ENCODE peak calls at places on chromosomes 4 and X, in ten cellular contexts. One of them, this sample, is unnamed.

GRCh38 chrX:154712781-154713391 is 38.0 kb downstream of the GAB3 start:
- DNase-seq in heart right ventricle: no peak
- DNase-seq in kidney: no peak
- DNase-seq in uterus: no peak
- DNase-seq in left lung: no peak
- DNase-seq in astrocyte of the cerebellum: peak
- DNase-seq in foreskin fibroblast: no peak
- DNase-seq in PC-3: peak
- DNase-seq in HCT116: no peak
- DNase-seq in dorsolateral prefrontal cortex: no peak
- DNase-seq in this sample: no peak

GRCh38 chrX:117458243-117458968 is 658.2 kb downstream of the KLHL13 start:
- DNase-seq in heart right ventricle: no peak
- DNase-seq in dorsolateral prefrontal cortex: no peak
- DNase-seq in kidney: peak
- DNase-seq in HCT116: no peak
- DNase-seq in uterus: no peak
- DNase-seq in foreskin fibroblast: no peak
- DNase-seq in PC-3: no peak
- DNase-seq in astrocyte of the cerebellum: no peak
- DNase-seq in left lung: no peak
- DNase-seq in this sample: no peak

GRCh38 chr4:87375719-87376291 is 15.2 kb downstream of the HSD17B11 start:
- DNase-seq in kidney: no peak
- DNase-seq in heart right ventricle: no peak
- DNase-seq in left lung: no peak
- DNase-seq in HCT116: peak
- DNase-seq in PC-3: peak
- DNase-seq in foreskin fibroblast: peak
- DNase-seq in dorsolateral prefrontal cortex: no peak
- DNase-seq in uterus: peak
- DNase-seq in astrocyte of the cerebellum: peak
- DNase-seq in this sample: peak

GRCh38 chrX:39427492-39428289 is 626.4 kb downstream of the MID1IP1 start:
- DNase-seq in astrocyte of the cerebellum: peak
- DNase-seq in uterus: peak
- DNase-seq in PC-3: peak
- DNase-seq in dorsolateral prefrontal cortex: no peak
- DNase-seq in HCT116: no peak
- DNase-seq in foreskin fibroblast: peak
- DNase-seq in heart right ventricle: no peak
- DNase-seq in left lung: no peak
- DNase-seq in kidney: no peak
- DNase-seq in this sample: no peak

GRCh38 chrX:118595501-118596042 is 100.0 kb downstream of the DOCK11 start:
- DNase-seq in PC-3: no peak
- DNase-seq in HCT116: no peak
- DNase-seq in heart right ventricle: no peak
- DNase-seq in astrocyte of the cerebellum: no peak
- DNase-seq in dorsolateral prefrontal cortex: no peak
- DNase-seq in kidney: no peak
- DNase-seq in uterus: no peak
- DNase-seq in foreskin fibroblast: no peak
- DNase-seq in left lung: no peak
- DNase-seq in this sample: no peak

GRCh38 chr4:38160487-38161207 is 200.4 kb downstream of the PTTG2 start:
- DNase-seq in foreskin fibroblast: peak
- DNase-seq in HCT116: peak
- DNase-seq in kidney: no peak
- DNase-seq in PC-3: peak
- DNase-seq in uterus: peak
- DNase-seq in left lung: no peak
- DNase-seq in heart right ventricle: no peak
- DNase-seq in dorsolateral prefrontal cortex: no peak
- DNase-seq in astrocyte of the cerebellum: peak
- DNase-seq in this sample: peak

GRCh38 chr4:169854090-169854489 is 96.3 kb upstream of the HPF1 start:
- DNase-seq in astrocyte of the cerebellum: no peak
- DNase-seq in heart right ventricle: no peak
- DNase-seq in left lung: no peak
- DNase-seq in HCT116: no peak
- DNase-seq in kidney: no peak
- DNase-seq in PC-3: no peak
- DNase-seq in uterus: no peak
- DNase-seq in foreskin fibroblast: no peak
- DNase-seq in dorsolateral prefrontal cortex: no peak
- DNase-seq in this sample: no peak

GRCh38 chrX:39438603-39439602 is 637.6 kb downstream of the MID1IP1 start:
- DNase-seq in kidney: no peak
- DNase-seq in astrocyte of the cerebellum: no peak
- DNase-seq in PC-3: no peak
- DNase-seq in left lung: no peak
- DNase-seq in heart right ventricle: no peak
- DNase-seq in dorsolateral prefrontal cortex: no peak
- DNase-seq in HCT116: no peak
- DNase-seq in foreskin fibroblast: no peak
- DNase-seq in uterus: no peak
- DNase-seq in this sample: no peak

GRCh38 chr4:152079543-152080293 is 318.9 kb upstream of the GATB start:
- DNase-seq in kidney: no peak
- DNase-seq in foreskin fibroblast: no peak
- DNase-seq in astrocyte of the cerebellum: no peak
- DNase-seq in left lung: no peak
- DNase-seq in PC-3: no peak
- DNase-seq in dorsolateral prefrontal cortex: no peak
- DNase-seq in HCT116: no peak
- DNase-seq in uterus: no peak
- DNase-seq in heart right ventricle: no peak
- DNase-seq in this sample: no peak

GRCh38 chrX:68912113-68912980 is 83.5 kb downstream of the EFNB1 start:
- DNase-seq in foreskin fibroblast: no peak
- DNase-seq in kidney: no peak
- DNase-seq in uterus: no peak
- DNase-seq in left lung: no peak
- DNase-seq in astrocyte of the cerebellum: no peak
- DNase-seq in PC-3: no peak
- DNase-seq in heart right ventricle: no peak
- DNase-seq in dorsolateral prefrontal cortex: no peak
- DNase-seq in HCT116: no peak
- DNase-seq in this sample: no peak

GRCh38 chr4:169238445-169238844 is 32.3 kb downstream of the SH3RF1 start:
- DNase-seq in astrocyte of the cerebellum: no peak
- DNase-seq in uterus: no peak
- DNase-seq in PC-3: peak
- DNase-seq in HCT116: no peak
- DNase-seq in kidney: no peak
- DNase-seq in foreskin fibroblast: no peak
- DNase-seq in left lung: no peak
- DNase-seq in heart right ventricle: no peak
- DNase-seq in dorsolateral prefrontal cortex: no peak
- DNase-seq in this sample: no peak

GRCh38 chr4:140809671-140810070 is 53.5 kb upstream of the TBC1D9 start:
- DNase-seq in heart right ventricle: no peak
- DNase-seq in astrocyte of the cerebellum: no peak
- DNase-seq in dorsolateral prefrontal cortex: no peak
- DNase-seq in HCT116: no peak
- DNase-seq in kidney: no peak
- DNase-seq in PC-3: no peak
- DNase-seq in foreskin fibroblast: no peak
- DNase-seq in left lung: no peak
- DNase-seq in uterus: no peak
- DNase-seq in this sample: no peak

GRCh38 chrX:135436456-135436855 is 14.7 kb downstream of the SMIM10L2A start:
- DNase-seq in kidney: peak
- DNase-seq in astrocyte of the cerebellum: no peak
- DNase-seq in dorsolateral prefrontal cortex: no peak
- DNase-seq in uterus: no peak
- DNase-seq in heart right ventricle: no peak
- DNase-seq in HCT116: no peak
- DNase-seq in left lung: no peak
- DNase-seq in foreskin fibroblast: no peak
- DNase-seq in PC-3: no peak
- DNase-seq in this sample: no peak

GRCh38 chr4:48970471-48970921 is 15.6 kb upstream of the CWH43 start:
- DNase-seq in astrocyte of the cerebellum: peak
- DNase-seq in kidney: no peak
- DNase-seq in uterus: no peak
- DNase-seq in PC-3: peak
- DNase-seq in left lung: no peak
- DNase-seq in foreskin fibroblast: peak
- DNase-seq in dorsolateral prefrontal cortex: no peak
- DNase-seq in heart right ventricle: no peak
- DNase-seq in HCT116: peak
- DNase-seq in this sample: peak

GRCh38 chrX:42131856-42132255 is 208.5 kb upstream of the CASK start:
- DNase-seq in left lung: no peak
- DNase-seq in astrocyte of the cerebellum: no peak
- DNase-seq in PC-3: peak
- DNase-seq in heart right ventricle: no peak
- DNase-seq in HCT116: no peak
- DNase-seq in uterus: no peak
- DNase-seq in dorsolateral prefrontal cortex: no peak
- DNase-seq in kidney: no peak
- DNase-seq in foreskin fibroblast: no peak
- DNase-seq in this sample: no peak

GRCh38 chr4:73257995-73258667 is 467 bp downstream of the ANKRD17 start:
- DNase-seq in heart right ventricle: no peak
- DNase-seq in foreskin fibroblast: peak
- DNase-seq in uterus: peak
- DNase-seq in dorsolateral prefrontal cortex: no peak
- DNase-seq in HCT116: no peak
- DNase-seq in kidney: no peak
- DNase-seq in left lung: peak
- DNase-seq in PC-3: peak
- DNase-seq in astrocyte of the cerebellum: no peak
- DNase-seq in this sample: no peak

GRCh38 chr4:141853091-141853734 is 216.8 kb downstream of the IL15 start:
- DNase-seq in PC-3: peak
- DNase-seq in uterus: no peak
- DNase-seq in HCT116: no peak
- DNase-seq in kidney: no peak
- DNase-seq in heart right ventricle: no peak
- DNase-seq in foreskin fibroblast: peak
- DNase-seq in left lung: no peak
- DNase-seq in dorsolateral prefrontal cortex: no peak
- DNase-seq in astrocyte of the cerebellum: no peak
- DNase-seq in this sample: no peak

GRCh38 chr4:159292137-159292896 is 189.4 kb downstream of the RAPGEF2 start:
- DNase-seq in kidney: no peak
- DNase-seq in HCT116: no peak
- DNase-seq in astrocyte of the cerebellum: no peak
- DNase-seq in PC-3: peak
- DNase-seq in left lung: no peak
- DNase-seq in uterus: no peak
- DNase-seq in heart right ventricle: no peak
- DNase-seq in dorsolateral prefrontal cortex: no peak
- DNase-seq in foreskin fibroblast: no peak
- DNase-seq in this sample: no peak

GRCh38 chr4:147052361-147052760 is 106.7 kb upstream of the TTC29 start:
- DNase-seq in uterus: no peak
- DNase-seq in left lung: no peak
- DNase-seq in astrocyte of the cerebellum: no peak
- DNase-seq in foreskin fibroblast: no peak
- DNase-seq in heart right ventricle: no peak
- DNase-seq in HCT116: no peak
- DNase-seq in kidney: no peak
- DNase-seq in dorsolateral prefrontal cortex: no peak
- DNase-seq in PC-3: peak
- DNase-seq in this sample: no peak
- TF ChIP-seq CTCF in uterus: no peak
- TF ChIP-seq CTCF in left lung: no peak
- TF ChIP-seq CTCF in astrocyte of the cerebellum: no peak
- TF ChIP-seq CTCF in foreskin fibroblast: no peak
- TF ChIP-seq CTCF in heart right ventricle: no peak
- TF ChIP-seq CTCF in HCT116: no peak
- TF ChIP-seq CTCF in kidney: no peak
- TF ChIP-seq CTCF in dorsolateral prefrontal cortex: no peak
- TF ChIP-seq CTCF in PC-3: no peak
- TF ChIP-seq CTCF in this sample: no peak

GRCh38 chrX:47218280-47218919 is at the start of gene CDK16:
- DNase-seq in left lung: peak
- DNase-seq in dorsolateral prefrontal cortex: peak
- DNase-seq in heart right ventricle: peak
- DNase-seq in kidney: peak
- DNase-seq in uterus: peak
- DNase-seq in PC-3: peak
- DNase-seq in foreskin fibroblast: peak
- DNase-seq in astrocyte of the cerebellum: peak
- DNase-seq in HCT116: peak
- DNase-seq in this sample: no peak
- H3K4me3 ChIP-seq in left lung: peak
- H3K4me3 ChIP-seq in dorsolateral prefrontal cortex: peak
- H3K4me3 ChIP-seq in heart right ventricle: peak
- H3K4me3 ChIP-seq in kidney: peak
- H3K4me3 ChIP-seq in uterus: peak
- H3K4me3 ChIP-seq in PC-3: peak
- H3K4me3 ChIP-seq in foreskin fibroblast: peak
- H3K4me3 ChIP-seq in astrocyte of the cerebellum: peak
- H3K4me3 ChIP-seq in HCT116: peak
- H3K4me3 ChIP-seq in this sample: peak

DNA sequence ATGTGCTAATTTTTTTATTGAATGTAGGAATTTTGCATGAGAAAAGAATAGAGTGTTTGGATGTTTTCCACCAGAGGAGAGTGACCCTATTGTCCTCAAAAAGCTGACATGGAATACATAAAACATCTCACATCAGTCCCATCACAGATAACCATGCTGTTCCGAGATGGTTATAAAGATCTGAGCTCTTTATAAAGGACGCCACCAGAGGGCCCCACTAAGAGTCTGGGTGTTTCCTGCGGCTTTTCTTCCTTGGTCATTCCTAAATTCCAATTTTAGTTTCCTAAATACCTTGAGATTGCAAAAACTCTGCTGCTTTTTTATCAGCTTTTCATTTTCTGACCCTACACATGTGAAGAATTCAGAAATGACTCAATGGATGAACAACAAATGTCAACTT is 504.5 kb upstream of the FRG1 start:
- DNase-seq in left lung: no peak
- DNase-seq in heart right ventricle: no peak
- DNase-seq in astrocyte of the cerebellum: no peak
- DNase-seq in kidney: no peak
- DNase-seq in dorsolateral prefrontal cortex: no peak
- DNase-seq in PC-3: peak
- DNase-seq in foreskin fibroblast: no peak
- DNase-seq in uterus: no peak
- DNase-seq in HCT116: peak
- DNase-seq in this sample: no peak
- TF ChIP-seq CTCF in left lung: no peak
- TF ChIP-seq CTCF in heart right ventricle: peak
- TF ChIP-seq CTCF in astrocyte of the cerebellum: no peak
- TF ChIP-seq CTCF in kidney: no peak
- TF ChIP-seq CTCF in dorsolateral prefrontal cortex: no peak
- TF ChIP-seq CTCF in PC-3: no peak
- TF ChIP-seq CTCF in foreskin fibroblast: no peak
- TF ChIP-seq CTCF in uterus: no peak
- TF ChIP-seq CTCF in HCT116: peak
- TF ChIP-seq CTCF in this sample: no peak

DNA sequence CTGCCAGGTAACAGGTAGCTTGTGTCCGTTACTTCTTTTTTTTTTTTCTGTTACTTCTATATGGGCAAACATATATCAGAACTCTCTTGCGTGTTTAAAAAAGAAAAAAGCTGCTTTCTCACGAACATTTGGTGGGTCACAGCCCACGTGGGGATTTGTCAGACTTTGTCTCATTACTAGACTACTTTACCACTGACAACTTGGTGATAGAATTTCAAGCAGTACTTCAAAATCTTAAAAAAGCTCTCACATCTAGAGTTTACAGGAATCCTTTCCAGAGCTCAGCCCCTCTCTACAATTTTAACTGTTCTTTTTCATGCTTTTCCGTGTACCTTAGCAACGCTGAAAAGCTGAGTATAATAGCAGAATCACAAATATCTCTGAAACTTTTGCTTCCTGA is 50.1 kb downstream of the SMAD1 start:
- DNase-seq in uterus: no peak
- DNase-seq in HCT116: no peak
- DNase-seq in PC-3: no peak
- DNase-seq in heart right ventricle: no peak
- DNase-seq in astrocyte of the cerebellum: no peak
- DNase-seq in foreskin fibroblast: no peak
- DNase-seq in kidney: no peak
- DNase-seq in dorsolateral prefrontal cortex: no peak
- DNase-seq in left lung: no peak
- DNase-seq in this sample: no peak
- H3K4me3 ChIP-seq in uterus: no peak
- H3K4me3 ChIP-seq in HCT116: no peak
- H3K4me3 ChIP-seq in PC-3: no peak
- H3K4me3 ChIP-seq in heart right ventricle: no peak
- H3K4me3 ChIP-seq in astrocyte of the cerebellum: no peak
- H3K4me3 ChIP-seq in foreskin fibroblast: no peak
- H3K4me3 ChIP-seq in kidney: no peak
- H3K4me3 ChIP-seq in dorsolateral prefrontal cortex: no peak
- H3K4me3 ChIP-seq in left lung: no peak
- H3K4me3 ChIP-seq in this sample: no peak